ENCODE peak calls at places on chromosomes 11 and 22, in nine cellular contexts. Z is A549, D is breast epithelium, W is spleen, A is ovary, N is right lobe of liver, R is body of pancreas, M is HCT116, T is uterus. K is an unnamed sample.

GRCh38 chr11:118916842-118917388 is 8.8 kb downstream of the BCL9L start:
- DNase-seq in W (no peak), D (no peak), R (peak), M (no peak), N (no peak), A (peak), Z (peak), T (peak), K (no peak)

GRCh38 chr11:108616549-108616948 is 23.0 kb upstream of the EXPH5 start:
- DNase-seq in W (no peak), A (no peak), Z (peak), R (no peak), N (no peak), M (peak), D (no peak), T (no peak), K (peak)

GRCh38 chr11:47950396-47950795 is 30.0 kb upstream of the PTPRJ start:
- DNase-seq in M (no peak), W (peak), T (no peak), D (no peak), A (no peak), N (no peak), R (no peak), Z (no peak), K (no peak)

GRCh38 chr22:42946551-42947198 is 68.3 kb downstream of the PACSIN2 start:
- DNase-seq in A (no peak), Z (no peak), W (no peak), R (no peak), N (no peak), D (no peak), M (no peak), T (no peak), K (no peak)

GRCh38 chr11:61333638-61334433 is 808 bp downstream of the TKFC start:
- DNase-seq in R (no peak), D (no peak), W (no peak), M (no peak), Z (no peak), N (no peak), T (no peak), A (no peak), K (no peak)

GRCh38 chr11:123559418-123559817 is 95.0 kb downstream of the SCN3B start:
- DNase-seq in W (no peak), R (no peak), Z (no peak), T (no peak), M (no peak), N (no peak), D (no peak), A (no peak), K (no peak)

GRCh38 chr11:82996966-82997606 is 74.6 kb downstream of the RAB30 start:
- DNase-seq in T (no peak), Z (no peak), A (no peak), R (no peak), D (no peak), M (no peak), N (no peak), W (no peak), K (peak)

GRCh38 chr11:2185324-2186085 is 13.9 kb upstream of the TH start:
- DNase-seq in Z (no peak), W (no peak), N (no peak), A (no peak), M (no peak), D (no peak), T (no peak), R (no peak), K (no peak)

GRCh38 chr11:1639102-1639620 is 9.6 kb downstream of the KRTAP5-5 start:
- DNase-seq in A (no peak), W (no peak), M (no peak), T (peak), R (no peak), D (no peak), Z (no peak), N (no peak), K (no peak)

GRCh38 chr11:18137186-18137800 is 4.9 kb downstream of the MRGPRX3 start:
- DNase-seq in N (no peak), T (no peak), M (no peak), R (no peak), W (no peak), Z (no peak), A (no peak), D (no peak), K (no peak)

GRCh38 chr11:76610871-76611475 is 59.6 kb downstream of the LRRC32 start:
- DNase-seq in R (no peak), D (no peak), A (peak), M (no peak), Z (no peak), W (peak), N (no peak), T (no peak), K (no peak)

GRCh38 chr11:113553235-113553634 is 78.0 kb upstream of the DRD2 start:
- DNase-seq in D (peak), Z (peak), A (no peak), T (peak), R (no peak), W (no peak), N (no peak), M (peak), K (peak)

GRCh38 chr11:70934999-70935768 is 317.2 kb downstream of the SHANK2 start:
- DNase-seq in T (no peak), A (no peak), N (peak), W (no peak), M (peak), D (no peak), Z (no peak), R (no peak), K (no peak)

GRCh38 chr11:126163074-126163700 is 48.3 kb downstream of the RPUSD4 start:
- DNase-seq in T (peak), M (no peak), Z (peak), A (no peak), R (no peak), D (no peak), W (peak), N (peak), K (peak)

GRCh38 chr11:10181811-10182210 is 112.2 kb downstream of the SBF2 start:
- DNase-seq in D (no peak), A (no peak), N (no peak), R (no peak), Z (peak), W (no peak), T (no peak), M (peak), K (no peak)

GRCh38 chr11:115933564-115933963 is 429.3 kb upstream of the CADM1 start:
- DNase-seq in Z (no peak), R (no peak), W (no peak), D (no peak), N (no peak), T (no peak), A (no peak), M (no peak), K (no peak)

GRCh38 chr11:102421262-102421661 is 31.3 kb downstream of the TMEM123 start:
- DNase-seq in D (no peak), N (no peak), R (no peak), M (no peak), Z (no peak), W (no peak), T (no peak), A (no peak), K (no peak)

GRCh38 chr11:75563978-75564552 is 2.0 kb downstream of the SERPINH1 start:
- DNase-seq in R (no peak), M (no peak), T (peak), W (no peak), N (no peak), D (no peak), Z (no peak), A (peak), K (no peak)

GRCh38 chr22:49999063-49999900 is 13.3 kb downstream of the IL17REL start:
- DNase-seq in R (no peak), A (no peak), W (peak), M (no peak), Z (no peak), D (no peak), T (no peak), N (peak), K (no peak)

GRCh38 chr22:17754233-17754925 is 19.9 kb downstream of the BID start:
- DNase-seq in T (no peak), A (no peak), R (no peak), W (peak), Z (peak), D (no peak), M (no peak), N (no peak), K (no peak)

GRCh38 chr22:24437820-24438328 is 10.5 kb downstream of the ADORA2A start:
- DNase-seq in Z (no peak), W (peak), M (no peak), D (no peak), A (no peak), T (no peak), R (no peak), N (no peak), K (no peak)

GRCh38 chr11:126024143-126024542 is 38.5 kb downstream of the CDON start:
- DNase-seq in A (no peak), M (no peak), N (no peak), R (no peak), W (no peak), Z (no peak), T (no peak), D (no peak), K (no peak)

GRCh38 chr11:117420598-117420997 is 92.9 kb downstream of the CEP164 start:
- DNase-seq in Z (no peak), M (no peak), W (no peak), T (no peak), D (no peak), R (no peak), N (no peak), A (no peak), K (no peak)

GRCh38 chr11:20080032-20080685 is 80.1 kb downstream of the DBX1 start:
- DNase-seq in R (no peak), W (no peak), Z (no peak), D (no peak), N (no peak), A (no peak), T (no peak), M (no peak), K (no peak)

GRCh38 chr11:129722529-129722928 is 93.1 kb upstream of the TMEM45B start:
- DNase-seq in A (no peak), N (no peak), W (no peak), Z (no peak), D (no peak), M (no peak), T (no peak), R (no peak), K (no peak)

GRCh38 chr11:61996933-61997332 is 29.5 kb upstream of the FTH1 start:
- DNase-seq in R (no peak), W (no peak), A (no peak), N (no peak), T (no peak), Z (no peak), D (no peak), M (no peak), K (no peak)

GRCh38 chr11:114738954-114739353 is 60.6 kb downstream of the NXPE2 start:
- DNase-seq in T (no peak), A (no peak), W (no peak), N (no peak), M (peak), D (no peak), R (peak), Z (peak), K (no peak)

GRCh38 chr11:12770435-12770834 is 96.2 kb downstream of the TEAD1 start:
- DNase-seq in Z (no peak), R (no peak), W (no peak), N (no peak), A (no peak), M (no peak), D (no peak), T (no peak), K (no peak)

GRCh38 chr11:68469122-68469521 is 8.6 kb downstream of the PPP6R3 start:
- DNase-seq in D (no peak), M (no peak), W (no peak), N (no peak), Z (no peak), R (no peak), A (no peak), T (no peak), K (no peak)

GRCh38 chr22:47805394-47805935 is 1043.0 kb downstream of the TBC1D22A start:
- DNase-seq in N (no peak), T (no peak), M (no peak), R (no peak), A (no peak), Z (no peak), D (peak), W (no peak), K (no peak)

GRCh38 chr22:45083659-45084305 is 74.0 kb upstream of the PHF21B start:
- DNase-seq in Z (peak), N (no peak), W (no peak), R (no peak), T (no peak), M (no peak), D (no peak), A (no peak), K (peak)

GRCh38 chr11:57566035-57566504 is 1.4 kb downstream of the UBE2L6 start:
- DNase-seq in A (no peak), M (no peak), Z (no peak), D (no peak), N (no peak), R (no peak), W (no peak), T (peak), K (no peak)

GRCh38 chr11:96200243-96200642 is 142.8 kb downstream of the MAML2 start:
- DNase-seq in Z (peak), D (no peak), M (no peak), R (no peak), W (no peak), A (no peak), N (no peak), T (no peak), K (no peak)

DNA sequence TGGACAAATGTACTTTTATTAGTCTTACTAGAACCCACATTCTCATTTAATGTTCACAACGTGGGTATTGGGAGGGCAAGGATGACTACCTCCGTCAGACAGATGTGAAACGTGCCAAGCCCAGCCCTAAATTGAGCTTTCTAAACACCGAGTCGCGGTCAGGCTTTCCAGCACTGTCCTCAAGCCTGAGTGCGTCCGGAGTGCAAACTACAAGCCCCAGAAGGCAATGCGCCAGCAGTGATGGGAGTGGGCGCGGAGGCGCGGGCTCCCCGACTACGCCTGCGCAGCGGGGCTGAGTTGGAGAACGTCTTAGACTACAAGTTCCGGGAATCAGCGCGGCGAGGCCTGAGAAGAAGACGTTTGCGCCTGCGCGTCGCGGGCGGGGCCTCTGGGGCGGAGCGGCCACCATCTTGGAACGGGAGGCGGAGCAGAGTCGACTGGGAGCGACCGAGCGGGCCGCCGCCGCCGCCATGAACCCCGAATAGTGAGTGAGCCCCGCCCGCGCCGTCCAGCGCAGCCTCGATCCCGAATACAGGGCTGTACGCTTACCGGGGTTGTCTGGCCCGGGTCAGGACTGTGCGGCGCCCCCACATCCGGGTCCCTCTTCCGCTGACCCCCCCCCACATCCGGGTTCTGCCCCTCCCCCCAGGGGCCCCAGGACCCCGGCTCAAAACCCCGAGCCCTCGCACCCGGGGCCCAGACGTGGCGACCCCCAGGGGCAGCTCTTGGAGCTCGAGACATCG is at the start of gene RAB1B:
- DNase-seq in R (peak), D (peak), Z (peak), A (peak), M (peak), N (peak), W (peak), T (peak), K (peak)
- TF ChIP-seq POLR2A in R (peak), D (peak), Z (peak), A (peak), M (peak), N (peak), W (no peak), T (peak), K (peak)

DNA sequence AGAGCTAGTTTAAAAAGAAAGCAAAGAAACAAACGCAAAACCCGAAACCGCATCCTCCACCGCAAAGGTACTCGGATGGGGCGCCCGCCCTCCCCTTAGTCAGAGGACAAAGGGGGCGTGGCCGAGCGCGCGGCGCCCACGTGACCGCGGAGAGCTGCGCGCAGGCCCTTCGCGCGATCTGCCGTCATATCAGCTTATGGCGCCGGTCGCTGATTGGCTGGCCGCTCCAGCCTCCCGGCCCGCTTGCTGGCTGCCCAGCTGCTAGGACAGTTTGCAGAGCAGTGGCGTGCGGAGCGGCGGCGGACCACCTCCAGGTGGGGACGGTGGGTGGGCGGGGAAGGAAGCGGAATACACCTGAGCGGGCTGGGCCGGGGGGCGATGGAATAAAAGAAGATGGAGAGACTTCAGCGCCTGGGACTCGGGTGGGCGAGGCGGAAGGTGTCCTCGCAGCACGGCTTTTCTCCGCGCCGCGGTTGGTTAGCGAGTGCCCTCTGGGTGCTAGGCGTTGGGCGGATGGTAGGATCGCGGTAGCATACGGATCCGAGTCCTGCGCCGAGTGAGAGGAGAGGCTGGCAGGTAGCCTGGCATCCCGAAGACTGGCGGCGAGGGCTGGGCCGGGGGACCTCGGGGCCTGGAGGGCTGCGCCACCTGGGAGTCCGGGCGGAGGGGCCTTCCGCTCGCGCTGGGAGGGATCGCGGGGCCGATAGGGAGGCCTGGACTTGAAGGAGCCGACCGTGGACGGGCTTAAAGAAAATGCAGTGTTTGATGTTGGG is at the start of gene SC5D:
- DNase-seq in M (peak), W (peak), N (peak), D (peak), R (peak), Z (peak), A (peak), T (peak), K (peak)
- TF ChIP-seq POLR2A in M (peak), W (peak), N (peak), D (peak), R (peak), Z (peak), A (peak), T (peak), K (peak)

DNA sequence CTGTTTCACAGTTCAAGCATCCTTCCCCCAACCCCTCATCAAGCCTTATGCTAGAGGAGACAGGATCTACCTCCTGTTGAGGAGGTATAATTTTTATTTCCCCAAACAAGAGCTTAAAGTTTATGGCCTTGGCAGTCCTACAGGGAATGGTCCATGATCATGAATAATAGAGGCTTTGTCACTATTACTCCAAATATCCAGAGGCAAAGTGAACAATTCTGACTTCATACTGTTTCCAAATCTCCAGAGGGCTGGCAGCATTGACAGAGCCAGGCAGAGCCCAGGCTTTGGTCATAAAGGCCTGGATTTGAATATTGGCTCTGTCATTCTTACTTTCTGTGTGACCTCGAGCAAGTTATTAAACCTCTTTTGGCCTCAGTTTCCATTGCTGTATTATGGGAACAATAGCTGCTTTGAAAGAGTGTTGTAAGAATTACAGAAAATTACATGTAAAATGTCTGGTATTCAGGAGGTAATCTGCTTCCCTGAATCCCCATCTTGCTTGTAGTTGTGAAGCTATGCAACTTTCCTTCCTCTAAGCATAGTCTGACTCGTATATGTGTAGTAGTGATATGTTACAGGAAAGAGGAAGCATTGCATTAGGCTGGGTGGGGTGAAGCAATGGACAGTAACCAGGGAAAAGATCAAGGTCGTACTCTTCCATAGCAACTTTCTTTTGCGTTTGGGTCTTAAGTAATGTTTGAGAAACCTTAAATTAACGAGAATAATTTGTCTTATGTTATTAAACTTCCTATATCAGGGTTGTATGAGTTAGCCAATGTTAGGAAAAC is 88.8 kb downstream of the CD44 start:
- DNase-seq in D (no peak), M (no peak), N (no peak), A (no peak), W (no peak), Z (no peak), T (no peak), R (no peak), K (no peak)
- TF ChIP-seq POLR2A in D (no peak), M (no peak), N (no peak), A (no peak), W (no peak), Z (no peak), T (no peak), R (no peak), K (no peak)

GRCh38 chr22:31752096-31752847 is 1.5 kb upstream of the DEPDC5 start:
- DNase-seq in T (no peak), N (no peak), W (no peak), M (no peak), R (no peak), D (no peak), A (no peak), Z (no peak), K (no peak)

GRCh38 chr22:31748490-31748889 is 1.4 kb downstream of the PRR14L start:
- DNase-seq in N (no peak), W (no peak), M (no peak), D (no peak), T (no peak), Z (no peak), A (no peak), R (no peak), K (no peak)

GRCh38 chr22:31750365-31751284 is 693 bp upstream of the PRR14L start:
- DNase-seq in A (no peak), Z (no peak), R (no peak), N (no peak), W (no peak), T (no peak), M (no peak), D (no peak), K (no peak)

GRCh38 chr22:31747441-31747840 is 2.5 kb downstream of the PRR14L start:
- DNase-seq in A (no peak), N (no peak), Z (no peak), D (no peak), W (no peak), T (no peak), M (no peak), R (no peak), K (no peak)

DNA sequence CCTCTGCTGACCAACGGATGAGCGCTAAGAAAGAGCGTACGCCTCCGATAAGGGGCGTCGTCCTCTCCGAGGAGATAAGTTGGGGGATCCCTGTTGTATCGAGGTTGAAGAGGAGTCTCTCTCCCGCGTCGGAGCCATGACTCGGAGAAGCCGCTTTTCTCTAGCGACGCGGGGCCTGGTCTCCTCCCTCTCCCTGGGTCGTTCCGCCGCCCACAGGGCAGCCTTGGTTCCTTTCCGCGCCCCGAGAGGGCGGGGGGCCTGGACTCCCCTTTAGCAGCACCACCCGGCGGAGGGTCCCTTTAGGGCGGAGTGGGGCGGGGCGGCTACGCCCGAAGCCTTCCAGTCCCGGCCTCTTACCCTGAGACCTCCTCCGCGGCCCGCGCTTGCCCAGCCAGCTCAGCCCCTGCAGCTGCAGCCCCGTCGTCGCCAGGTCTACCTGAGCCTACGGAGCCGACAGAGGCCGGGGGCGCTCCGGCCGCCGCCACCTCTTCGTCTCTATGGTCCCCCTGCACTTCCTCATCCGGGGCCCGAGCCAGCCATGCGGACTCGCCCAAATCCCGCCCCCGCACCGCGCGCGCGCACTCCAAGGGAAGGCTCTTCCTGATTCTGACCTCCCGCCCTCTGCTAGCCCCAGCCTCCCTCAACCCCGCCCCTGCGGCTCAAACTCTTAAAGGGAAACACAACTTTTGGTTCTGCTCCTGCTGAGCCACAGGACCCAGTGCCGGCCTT is at the start of gene PRR14L:
- DNase-seq in N (peak), M (peak), W (peak), R (peak), Z (peak), D (peak), A (peak), T (peak), K (peak)
- TF ChIP-seq POLR2A in N (peak), M (peak), W (peak), R (peak), Z (peak), D (peak), A (peak), T (peak), K (peak)